ENCODE peak calls at places on chromosomes 12 and 14, in seven cellular contexts. One of them, this sample, is unnamed.

GRCh38 chr12:128863957-128864356 is 10.7 kb downstream of the GLT1D1 start:
- DNase-seq in NCI-H345: no peak
- DNase-seq in AG09309: no peak
- DNase-seq in kidney tubule cell: no peak
- DNase-seq in cardiac fibroblast: no peak
- DNase-seq in choroid plexus epithelial cell: no peak
- DNase-seq in hippocampal formation: no peak
- DNase-seq in this sample: no peak

GRCh38 chr12:45290218-45290609 is 74.3 kb downstream of the ANO6 start:
- DNase-seq in hippocampal formation: no peak
- DNase-seq in NCI-H345: no peak
- DNase-seq in kidney tubule cell: peak; percentile 46
- DNase-seq in AG09309: peak; percentile 78
- DNase-seq in cardiac fibroblast: peak; percentile 93
- DNase-seq in choroid plexus epithelial cell: peak; percentile 95
- DNase-seq in this sample: no peak

GRCh38 chr14:34362625-34363251 is 99.3 kb downstream of the SPTSSA start:
- DNase-seq in kidney tubule cell: no peak
- DNase-seq in AG09309: no peak
- DNase-seq in cardiac fibroblast: no peak
- DNase-seq in hippocampal formation: no peak
- DNase-seq in choroid plexus epithelial cell: no peak
- DNase-seq in NCI-H345: no peak
- DNase-seq in this sample: no peak

GRCh38 chr14:72401632-72402428 is 469.6 kb downstream of the RGS6 start:
- DNase-seq in hippocampal formation: no peak
- DNase-seq in NCI-H345: no peak
- DNase-seq in AG09309: no peak
- DNase-seq in kidney tubule cell: no peak
- DNase-seq in choroid plexus epithelial cell: peak; percentile 2
- DNase-seq in cardiac fibroblast: no peak
- DNase-seq in this sample: no peak

GRCh38 chr12:43711348-43711747 is 47.2 kb downstream of the PUS7L start:
- DNase-seq in AG09309: no peak
- DNase-seq in choroid plexus epithelial cell: no peak
- DNase-seq in hippocampal formation: no peak
- DNase-seq in cardiac fibroblast: no peak
- DNase-seq in kidney tubule cell: no peak
- DNase-seq in NCI-H345: no peak
- DNase-seq in this sample: no peak

GRCh38 chr12:111942557-111942956 is 70.4 kb downstream of the TMEM116 start:
- DNase-seq in kidney tubule cell: peak; percentile 82
- DNase-seq in choroid plexus epithelial cell: peak; percentile 89
- DNase-seq in AG09309: peak; percentile 35
- DNase-seq in NCI-H345: no peak
- DNase-seq in cardiac fibroblast: peak; percentile 74
- DNase-seq in hippocampal formation: no peak
- DNase-seq in this sample: peak; percentile 9

GRCh38 chr12:3704512-3705348 is 48.2 kb downstream of the CRACR2A start:
- DNase-seq in hippocampal formation: no peak
- DNase-seq in choroid plexus epithelial cell: peak; percentile 78
- DNase-seq in cardiac fibroblast: peak; percentile 65
- DNase-seq in kidney tubule cell: no peak
- DNase-seq in AG09309: no peak
- DNase-seq in NCI-H345: no peak
- DNase-seq in this sample: peak; percentile 42

GRCh38 chr12:113796852-113797534 is 169.1 kb downstream of the RBM19 start:
- DNase-seq in cardiac fibroblast: no peak
- DNase-seq in hippocampal formation: no peak
- DNase-seq in AG09309: no peak
- DNase-seq in NCI-H345: no peak
- DNase-seq in kidney tubule cell: no peak
- DNase-seq in choroid plexus epithelial cell: no peak
- DNase-seq in this sample: no peak

GRCh38 chr14:91835920-91836843 is 31.2 kb downstream of the TC2N start:
- DNase-seq in cardiac fibroblast: peak; percentile 19
- DNase-seq in kidney tubule cell: peak; percentile 84
- DNase-seq in NCI-H345: peak; percentile 91
- DNase-seq in choroid plexus epithelial cell: peak; percentile 20
- DNase-seq in AG09309: no peak
- DNase-seq in hippocampal formation: no peak
- DNase-seq in this sample: peak; percentile 91

This sample was measured in NCI-H2171 treated with DMSO at 0.1 percent for 48 hours.